ENCODE peak calls at places on chromosome 10, in nine cellular contexts. G is cardiac muscle cell; A is kidney; C is activated CD4-positive, alpha-beta T cell treated with anti-CD3 and anti-CD28 coated beads for 24 hours; N is HEK293T; D is glutamatergic neuron; V is non-pigmented ciliary epithelial cell; L is cardiac septum; U is caudate nucleus. Q is an unnamed sample.

GRCh38 chr10:79399242-79399831 is 46.1 kb downstream of the ZCCHC24 start:
- DNase-seq in N (peak; percentile 58), C (no peak), L (peak; percentile 94), V (peak; percentile 72), A (peak; percentile 96), U (peak; percentile 56), D (no peak), G (peak; percentile 76), Q (peak; percentile 97)

GRCh38 chr10:30106987-30107386 is 47.6 kb upstream of the JCAD start:
- DNase-seq in U (no peak), V (no peak), A (no peak), C (no peak), G (no peak), L (no peak), N (no peak), D (no peak), Q (no peak)

GRCh38 chr10:122206471-122207065 is 64.5 kb upstream of the BTBD16 start:
- DNase-seq in L (no peak), V (no peak), U (no peak), G (no peak), D (no peak), C (no peak), A (no peak), N (no peak), Q (no peak)

GRCh38 chr10:13707156-13707881 is 120.6 kb downstream of the PRPF18 start:
- DNase-seq in D (peak; percentile 54), N (peak; percentile 59), U (peak; percentile 64), L (peak; percentile 91), C (no peak), A (peak; percentile 91), G (peak; percentile 74), V (peak; percentile 78), Q (peak; percentile 51)

GRCh38 chr10:23754179-23754578 is 315.3 kb downstream of the OTUD1 start:
- DNase-seq in L (no peak), D (no peak), C (no peak), G (no peak), U (no peak), V (no peak), A (no peak), N (no peak), Q (no peak)

GRCh38 chr10:110334061-110334656 is 29.4 kb upstream of the SMNDC1 start:
- DNase-seq in G (no peak), D (no peak), N (no peak), A (no peak), C (no peak), U (no peak), L (no peak), V (no peak), Q (no peak)

GRCh38 chr10:67433276-67433675 is 262.7 kb downstream of the CTNNA3 start:
- DNase-seq in D (no peak), G (no peak), U (no peak), C (no peak), V (no peak), N (no peak), A (no peak), L (no peak), Q (no peak)

GRCh38 chr10:6593140-6593740 is 13.2 kb upstream of the PRKCQ start:
- DNase-seq in L (no peak), U (no peak), V (no peak), G (no peak), C (no peak), A (no peak), D (no peak), N (no peak), Q (no peak)

GRCh38 chr10:2011106-2011716 is 273.9 kb upstream of the ADARB2 start:
- DNase-seq in U (no peak), L (no peak), V (no peak), D (no peak), A (no peak), N (no peak), G (peak; percentile 62), C (no peak), Q (no peak)

GRCh38 chr10:90560331-90560730 is 297.5 kb downstream of the HTR7 start:
- DNase-seq in G (no peak), D (no peak), U (no peak), L (no peak), A (no peak), V (no peak), N (no peak), C (no peak), Q (peak; percentile 77)

GRCh38 chr10:28788767-28789166 is 111.4 kb downstream of the BAMBI start:
- DNase-seq in A (no peak), U (peak; percentile 66), L (no peak), D (no peak), G (no peak), N (no peak), V (no peak), C (no peak), Q (no peak)

GRCh38 chr10:101301111-101301731 is 52.7 kb upstream of the BTRC start:
- DNase-seq in N (peak; percentile 84), D (no peak), V (no peak), G (peak; percentile 81), L (no peak), A (no peak), U (no peak), C (peak; percentile 25), Q (no peak)

GRCh38 chr10:11018830-11019692 is 1.4 kb downstream of the CELF2 start:
- DNase-seq in L (no peak), D (no peak), C (no peak), N (no peak), A (no peak), G (no peak), V (no peak), U (no peak), Q (no peak)

GRCh38 chr10:33258951-33259350 is 75.5 kb downstream of the NRP1 start:
- DNase-seq in U (no peak), N (no peak), V (no peak), D (peak; percentile 56), C (no peak), L (no peak), A (no peak), G (no peak), Q (peak; percentile 34)

GRCh38 chr10:78514459-78514858 is 480.8 kb downstream of the RPS24 start:
- DNase-seq in D (no peak), L (no peak), U (no peak), G (no peak), V (no peak), A (no peak), N (no peak), C (no peak), Q (no peak)

GRCh38 chr10:77355844-77356243 is 281.8 kb downstream of the KCNMA1 start:
- DNase-seq in V (peak; percentile 55), A (no peak), G (no peak), U (no peak), C (no peak), D (no peak), L (no peak), N (no peak), Q (peak; percentile 62)

GRCh38 chr10:90313548-90314325 is 544.1 kb downstream of the HTR7 start:
- DNase-seq in C (no peak), V (peak; percentile 40), L (no peak), N (no peak), U (no peak), A (no peak), G (no peak), D (no peak), Q (no peak)

GRCh38 chr10:107930037-107930436 is 765.5 kb upstream of the SORCS1 start:
- DNase-seq in D (no peak), N (no peak), V (no peak), L (no peak), G (no peak), A (no peak), C (no peak), U (no peak), Q (no peak)

GRCh38 chr10:127322286-127322685 is 125.9 kb upstream of the INSYN2A start:
- DNase-seq in L (no peak), A (no peak), U (no peak), N (no peak), D (no peak), G (no peak), V (no peak), C (no peak), Q (no peak)

GRCh38 chr10:91726355-91726754 is 71.9 kb upstream of the TNKS2 start:
- DNase-seq in V (no peak), U (no peak), G (no peak), D (no peak), C (no peak), N (no peak), L (no peak), A (no peak), Q (no peak)

GRCh38 chr10:71187600-71187999 is 24.8 kb upstream of the UNC5B start:
- DNase-seq in A (no peak), D (no peak), G (no peak), N (no peak), V (no peak), C (no peak), U (no peak), L (no peak), Q (no peak)

GRCh38 chr10:103493911-103494877 is 689 bp downstream of the NEURL1 start:
- DNase-seq in L (no peak), U (no peak), V (no peak), G (peak; percentile 30), D (peak; percentile 61), N (peak; percentile 38), C (no peak), A (peak; percentile 78), Q (no peak)

GRCh38 chr10:79182763-79183467 is 114.1 kb downstream of the ZMIZ1 start:
- DNase-seq in A (peak; percentile 71), V (no peak), N (no peak), C (no peak), D (no peak), G (no peak), L (no peak), U (no peak), Q (no peak)

GRCh38 chr10:62754963-62755362 is 49.6 kb upstream of the ADO start:
- DNase-seq in V (no peak), U (no peak), N (no peak), A (no peak), D (no peak), C (no peak), G (no peak), L (no peak), Q (no peak)

GRCh38 chr10:3136336-3136735 is 36.2 kb downstream of the PITRM1 start:
- DNase-seq in L (no peak), N (no peak), U (no peak), C (no peak), V (no peak), D (no peak), A (peak; percentile 49), G (no peak), Q (no peak)

GRCh38 chr10:122669842-122670241 is 29.8 kb downstream of the C10orf120 start:
- DNase-seq in A (no peak), N (no peak), G (no peak), D (no peak), L (no peak), U (no peak), C (no peak), V (no peak), Q (no peak)

GRCh38 chr10:5944389-5945202 is 32.7 kb downstream of the IL15RA start:
- DNase-seq in G (no peak), D (no peak), U (no peak), A (peak; percentile 86), L (peak; percentile 83), V (peak; percentile 99), N (no peak), C (no peak), Q (peak; percentile 95)

GRCh38 chr10:52525761-52526160 is 211.7 kb downstream of the DKK1 start:
- DNase-seq in L (no peak), C (no peak), N (no peak), V (no peak), U (no peak), A (no peak), D (no peak), G (no peak), Q (no peak)

Q was measured in H4.